ENCODE peak calls at places on chromosome 18, in ten cellular contexts. B, G, Z, C, D, F, M, P, J and R are unnamed samples.

GRCh38 chr18:5955861-5956260 is 60.5 kb upstream of the TMEM200C start:
- DNase-seq in B (no peak), G (no peak), Z (no peak), C (peak), D (no peak), F (no peak), M (no peak), P (peak), J (no peak), R (no peak)

GRCh38 chr18:63207154-63207790 is 112.3 kb downstream of the BCL2 start:
- DNase-seq in B (no peak), G (no peak), Z (peak), C (no peak), D (no peak), F (no peak), M (no peak), P (no peak), J (no peak), R (no peak)

GRCh38 chr18:45588284-45588683 is 27.0 kb upstream of the SLC14A2 start:
- DNase-seq in B (peak), G (no peak), Z (no peak), C (peak), D (no peak), F (peak), M (no peak), P (peak), J (no peak), R (no peak)

GRCh38 chr18:37564796-37565137 is 831 bp downstream of the CELF4 start:
- DNase-seq in B (peak), G (peak), Z (no peak), C (peak), D (no peak), F (peak), M (no peak), P (peak), J (no peak), R (no peak)

GRCh38 chr18:63553117-63553516 is 10.9 kb downstream of the SERPINB12 start:
- DNase-seq in B (peak), G (no peak), Z (no peak), C (peak), D (no peak), F (peak), M (no peak), P (peak), J (no peak), R (no peak)

GRCh38 chr18:67072789-67073188 is 443.7 kb downstream of the DSEL start:
- DNase-seq in B (no peak), G (no peak), Z (no peak), C (no peak), D (no peak), F (no peak), M (no peak), P (no peak), J (no peak), R (no peak)

GRCh38 chr18:23231340-23232021 is 96.2 kb downstream of the CABLES1 start:
- DNase-seq in B (peak), G (peak), Z (peak), C (peak), D (no peak), F (peak), M (peak), P (peak), J (peak), R (peak)

GRCh38 chr18:5851998-5852397 is 43.3 kb downstream of the TMEM200C start:
- DNase-seq in B (no peak), G (no peak), Z (no peak), C (no peak), D (no peak), F (no peak), M (no peak), P (no peak), J (no peak), R (no peak)

GRCh38 chr18:13382990-13383821 is 164.6 kb downstream of the LDLRAD4 start:
- DNase-seq in B (no peak), G (no peak), Z (peak), C (no peak), D (no peak), F (no peak), M (no peak), P (no peak), J (no peak), R (no peak)